ENCODE peak calls at places on chromosomes 3 and 15, in six cellular contexts. One of them, this sample, is unnamed.
A peak's percentile ranks its signal among the peaks of the same experiment; 100 is the strongest.

GRCh38 chr3:188664795-188665194 is 507.0 kb upstream of the TPRG1 start:
- DNase-seq in osteocyte: no peak
- DNase-seq in PC-9: no peak
- DNase-seq in PC-3: peak; percentile 71
- DNase-seq in HFFc6: peak; percentile 15
- DNase-seq in fibroblast of the aortic adventitia: no peak
- DNase-seq in this sample: no peak

GRCh38 chr15:87527416-87527815 is 729.1 kb downstream of the NTRK3 start:
- DNase-seq in PC-3: peak; percentile 60
- DNase-seq in PC-9: peak; percentile 58
- DNase-seq in osteocyte: no peak
- DNase-seq in HFFc6: no peak
- DNase-seq in fibroblast of the aortic adventitia: peak; percentile 40
- DNase-seq in this sample: no peak

GRCh38 chr3:37862712-37863551 is 1.3 kb downstream of the CTDSPL start:
- DNase-seq in HFFc6: peak; percentile 45
- DNase-seq in PC-9: no peak
- DNase-seq in osteocyte: no peak
- DNase-seq in fibroblast of the aortic adventitia: peak; percentile 64
- DNase-seq in PC-3: no peak
- DNase-seq in this sample: no peak

GRCh38 chr15:82393671-82394070 is 35.9 kb upstream of the GOLGA6L9 start:
- DNase-seq in osteocyte: no peak
- DNase-seq in PC-9: no peak
- DNase-seq in PC-3: no peak
- DNase-seq in HFFc6: peak; percentile 13
- DNase-seq in fibroblast of the aortic adventitia: no peak
- DNase-seq in this sample: no peak

GRCh38 chr3:126731044-126731443 is 27.0 kb downstream of the CHCHD6 start:
- DNase-seq in PC-3: no peak
- DNase-seq in PC-9: no peak
- DNase-seq in fibroblast of the aortic adventitia: no peak
- DNase-seq in HFFc6: no peak
- DNase-seq in osteocyte: no peak
- DNase-seq in this sample: no peak

GRCh38 chr3:123773681-123774431 is 110.3 kb downstream of the MYLK start:
- DNase-seq in PC-9: no peak
- DNase-seq in PC-3: no peak
- DNase-seq in fibroblast of the aortic adventitia: peak; percentile 97
- DNase-seq in HFFc6: peak; percentile 69
- DNase-seq in osteocyte: peak; percentile 83
- DNase-seq in this sample: peak; percentile 92

GRCh38 chr3:141441381-141442365 is 45.2 kb upstream of the RASA2 start:
- DNase-seq in osteocyte: no peak
- DNase-seq in PC-3: peak; percentile 77
- DNase-seq in fibroblast of the aortic adventitia: peak; percentile 95
- DNase-seq in PC-9: peak; percentile 51
- DNase-seq in HFFc6: peak; percentile 59
- DNase-seq in this sample: no peak

GRCh38 chr3:123586131-123586530 is 1.3 kb upstream of the HACD2 start:
- DNase-seq in PC-9: peak; percentile 73
- DNase-seq in HFFc6: peak; percentile 48
- DNase-seq in osteocyte: peak; percentile 84
- DNase-seq in PC-3: peak; percentile 79
- DNase-seq in fibroblast of the aortic adventitia: peak; percentile 31
- DNase-seq in this sample: no peak

GRCh38 chr3:33919721-33920120 is 121.3 kb downstream of the PDCD6IP start:
- DNase-seq in fibroblast of the aortic adventitia: no peak
- DNase-seq in PC-3: no peak
- DNase-seq in PC-9: no peak
- DNase-seq in osteocyte: no peak
- DNase-seq in HFFc6: no peak
- DNase-seq in this sample: no peak

DNA sequence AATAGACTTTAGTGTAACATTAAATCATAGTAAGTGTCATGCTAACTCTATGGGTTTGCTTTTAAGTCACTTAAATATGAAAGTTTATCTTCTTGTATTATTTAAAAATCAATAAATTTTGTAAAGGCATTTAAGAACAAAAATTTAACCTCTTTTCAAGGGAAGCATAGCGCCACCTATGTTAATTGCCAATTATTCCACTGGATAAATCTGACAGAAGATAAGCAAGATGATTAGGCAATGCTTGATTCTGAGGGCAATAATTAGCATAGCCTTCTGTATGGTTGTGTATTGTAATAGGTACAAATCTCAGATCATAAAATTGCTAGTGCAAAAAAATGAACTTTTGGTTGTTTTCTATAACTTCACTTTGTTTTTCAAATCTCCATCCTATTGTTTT is 560.1 kb downstream of the GRM7 start:
- DNase-seq in HFFc6: no peak
- DNase-seq in PC-9: no peak
- DNase-seq in PC-3: no peak
- DNase-seq in fibroblast of the aortic adventitia: no peak
- DNase-seq in osteocyte: no peak
- DNase-seq in this sample: no peak
- TF ChIP-seq CTCF in HFFc6: peak; percentile 13
- TF ChIP-seq CTCF in PC-9: peak; percentile 41
- TF ChIP-seq CTCF in PC-3: no peak
- TF ChIP-seq CTCF in fibroblast of the aortic adventitia: no peak
- TF ChIP-seq CTCF in osteocyte: no peak
- TF ChIP-seq CTCF in this sample: no peak

DNA sequence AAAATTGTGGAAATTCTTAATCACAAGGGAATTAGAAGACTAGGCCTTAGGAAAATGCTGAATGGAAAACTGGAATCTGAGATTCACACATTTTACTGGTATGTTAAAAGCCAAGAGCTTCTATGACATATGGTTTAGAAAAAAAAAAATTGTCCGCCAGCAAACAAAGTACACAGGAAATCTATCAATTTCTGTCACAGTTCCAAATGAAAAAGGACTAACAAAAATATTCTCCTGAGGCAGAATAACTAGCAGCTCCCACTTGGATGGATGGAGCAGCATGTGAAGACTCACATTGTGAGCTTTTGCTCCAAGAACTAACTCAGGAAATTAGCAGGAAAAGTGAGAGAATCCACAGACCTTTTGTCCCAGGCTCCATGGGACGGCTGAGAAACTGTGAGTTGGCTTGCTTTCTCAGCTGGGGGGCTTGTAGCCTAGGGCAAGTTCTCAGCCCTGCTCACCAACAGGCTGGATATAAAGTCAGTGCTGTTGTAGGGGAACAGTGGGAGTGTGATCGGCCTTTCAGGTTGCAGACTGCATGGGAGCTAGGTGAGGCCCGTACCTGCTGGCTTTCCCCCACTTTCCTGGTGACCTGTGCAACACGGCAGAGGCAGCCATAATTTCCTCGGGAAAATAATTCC is 731.1 kb upstream of the SGO1 start:
- DNase-seq in PC-3: no peak
- DNase-seq in HFFc6: no peak
- DNase-seq in osteocyte: no peak
- DNase-seq in fibroblast of the aortic adventitia: no peak
- DNase-seq in PC-9: no peak
- DNase-seq in this sample: no peak
- TF ChIP-seq CTCF in PC-3: no peak
- TF ChIP-seq CTCF in HFFc6: no peak
- TF ChIP-seq CTCF in osteocyte: no peak
- TF ChIP-seq CTCF in fibroblast of the aortic adventitia: no peak
- TF ChIP-seq CTCF in PC-9: no peak
- TF ChIP-seq CTCF in this sample: no peak

DNA sequence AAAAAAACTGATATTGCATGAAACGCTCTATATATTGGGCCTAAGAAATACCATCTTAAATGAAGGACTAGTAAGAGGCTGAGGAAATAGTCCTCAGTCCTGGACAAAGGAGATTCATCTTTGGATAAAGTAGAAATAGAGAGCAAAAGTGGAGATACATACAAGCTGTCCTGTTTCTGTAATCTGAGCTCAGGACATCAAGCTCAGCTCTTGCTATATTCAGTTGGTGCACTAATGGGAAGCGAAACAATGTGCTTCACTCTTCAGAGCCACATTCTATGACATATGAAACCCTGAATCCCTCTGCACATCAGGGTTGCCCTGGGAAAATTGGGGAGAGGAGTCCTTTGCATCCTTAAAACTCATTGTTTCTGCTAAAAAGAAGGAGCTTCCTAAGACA is 290.7 kb downstream of the VPS13C start:
- DNase-seq in fibroblast of the aortic adventitia: no peak
- DNase-seq in PC-3: no peak
- DNase-seq in HFFc6: no peak
- DNase-seq in PC-9: no peak
- DNase-seq in osteocyte: no peak
- DNase-seq in this sample: no peak
- TF ChIP-seq CTCF in fibroblast of the aortic adventitia: no peak
- TF ChIP-seq CTCF in PC-3: no peak
- TF ChIP-seq CTCF in HFFc6: no peak
- TF ChIP-seq CTCF in PC-9: no peak
- TF ChIP-seq CTCF in osteocyte: no peak
- TF ChIP-seq CTCF in this sample: no peak

DNA sequence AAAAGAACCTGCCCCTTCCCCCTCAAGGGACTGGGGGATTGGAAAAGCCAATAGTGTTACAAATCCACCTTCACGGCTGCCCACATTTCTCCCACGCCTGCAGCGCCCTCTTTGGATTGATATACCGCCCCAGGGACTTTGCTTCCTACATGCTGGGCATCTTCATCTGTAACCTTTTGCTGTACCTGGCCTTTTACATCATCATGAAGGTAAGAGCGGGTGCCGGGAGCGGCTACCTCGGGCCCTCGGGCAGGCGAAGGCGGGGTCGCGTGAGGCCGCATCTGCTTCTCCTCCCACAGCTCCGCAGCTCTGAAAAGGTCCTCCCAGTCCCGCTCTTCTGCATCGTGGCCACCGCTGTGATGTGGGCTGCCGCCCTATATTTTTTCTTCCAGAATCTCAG is 73.1 kb downstream of the USF3 start:
- DNase-seq in PC-3: no peak
- DNase-seq in HFFc6: no peak
- DNase-seq in osteocyte: no peak
- DNase-seq in fibroblast of the aortic adventitia: no peak
- DNase-seq in PC-9: no peak
- DNase-seq in this sample: no peak
- TF ChIP-seq CTCF in PC-3: peak; percentile 13
- TF ChIP-seq CTCF in HFFc6: peak; percentile 33
- TF ChIP-seq CTCF in osteocyte: peak; percentile 10
- TF ChIP-seq CTCF in fibroblast of the aortic adventitia: peak; percentile 37
- TF ChIP-seq CTCF in PC-9: no peak
- TF ChIP-seq CTCF in this sample: no peak

GRCh38 chr3:182795383-182795782 is 2.1 kb downstream of the ATP11B start:
- DNase-seq in PC-9: peak; percentile 90
- DNase-seq in osteocyte: no peak
- DNase-seq in HFFc6: peak; percentile 7
- DNase-seq in fibroblast of the aortic adventitia: no peak
- DNase-seq in PC-3: peak; percentile 78
- DNase-seq in this sample: no peak

GRCh38 chr3:182794806-182795369 is 1.6 kb downstream of the ATP11B start:
- DNase-seq in osteocyte: no peak
- DNase-seq in PC-9: no peak
- DNase-seq in HFFc6: no peak
- DNase-seq in fibroblast of the aortic adventitia: peak; percentile 25
- DNase-seq in PC-3: no peak
- DNase-seq in this sample: no peak

GRCh38 chr3:182792901-182793662 is at the start of gene ATP11B:
- DNase-seq in PC-3: peak; percentile 62
- DNase-seq in HFFc6: peak; percentile 12
- DNase-seq in osteocyte: no peak
- DNase-seq in PC-9: peak; percentile 69
- DNase-seq in fibroblast of the aortic adventitia: peak; percentile 53
- DNase-seq in this sample: no peak

GRCh38 chr3:182794455-182794773 is 1.1 kb downstream of the ATP11B start:
- DNase-seq in osteocyte: no peak
- DNase-seq in PC-9: no peak
- DNase-seq in HFFc6: no peak
- DNase-seq in PC-3: no peak
- DNase-seq in fibroblast of the aortic adventitia: peak; percentile 9
- DNase-seq in this sample: no peak

GRCh38 chr3:182793663-182794454 is 555 bp downstream of the ATP11B start:
- DNase-seq in osteocyte: peak; percentile 86
- DNase-seq in HFFc6: peak; percentile 16
- DNase-seq in PC-9: peak; percentile 50
- DNase-seq in fibroblast of the aortic adventitia: peak; percentile 47
- DNase-seq in PC-3: peak; percentile 42
- DNase-seq in this sample: no peak
- TF ChIP-seq CTCF in osteocyte: no peak
- TF ChIP-seq CTCF in HFFc6: no peak
- TF ChIP-seq CTCF in PC-9: no peak
- TF ChIP-seq CTCF in fibroblast of the aortic adventitia: no peak
- TF ChIP-seq CTCF in PC-3: no peak
- TF ChIP-seq CTCF in this sample: no peak

GRCh38 chr3:149453140-149453805 is 21.2 kb upstream of the TM4SF4 start:
- DNase-seq in PC-9: no peak
- DNase-seq in PC-3: no peak
- DNase-seq in osteocyte: no peak
- DNase-seq in HFFc6: no peak
- DNase-seq in fibroblast of the aortic adventitia: no peak
- DNase-seq in this sample: no peak

GRCh38 chr3:149455989-149456388 is 18.5 kb upstream of the TM4SF4 start:
- DNase-seq in PC-3: no peak
- DNase-seq in PC-9: no peak
- DNase-seq in fibroblast of the aortic adventitia: no peak
- DNase-seq in osteocyte: no peak
- DNase-seq in HFFc6: no peak
- DNase-seq in this sample: no peak

GRCh38 chr3:149452036-149452435 is 22.5 kb upstream of the TM4SF4 start:
- DNase-seq in PC-9: no peak
- DNase-seq in fibroblast of the aortic adventitia: no peak
- DNase-seq in HFFc6: no peak
- DNase-seq in osteocyte: no peak
- DNase-seq in PC-3: no peak
- DNase-seq in this sample: no peak

GRCh38 chr3:149455366-149455765 is 19.1 kb upstream of the TM4SF4 start:
- DNase-seq in PC-9: no peak
- DNase-seq in fibroblast of the aortic adventitia: no peak
- DNase-seq in PC-3: no peak
- DNase-seq in HFFc6: no peak
- DNase-seq in osteocyte: no peak
- DNase-seq in this sample: no peak

DNA sequence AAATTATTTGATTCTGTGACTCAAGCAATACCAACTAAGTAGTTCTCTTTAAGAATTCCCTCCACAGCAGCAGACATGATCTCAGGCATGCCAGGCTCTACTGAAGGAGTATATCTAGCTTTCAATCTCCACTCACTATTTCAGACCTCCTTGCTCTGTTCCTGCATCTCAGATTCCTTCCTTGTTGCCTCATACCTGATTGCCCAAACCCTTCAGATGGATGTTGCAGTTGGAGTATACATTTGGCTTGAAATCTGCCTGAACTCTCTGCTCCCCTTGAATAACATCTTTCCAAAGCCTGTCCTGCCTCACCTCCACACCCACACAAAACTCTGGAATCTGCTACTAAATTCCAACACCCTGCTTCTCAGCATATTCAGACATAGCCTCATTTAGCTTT is 19.8 kb upstream of the TM4SF4 start:
- DNase-seq in fibroblast of the aortic adventitia: peak; percentile 69
- DNase-seq in PC-3: no peak
- DNase-seq in PC-9: peak; percentile 46
- DNase-seq in HFFc6: peak; percentile 62
- DNase-seq in osteocyte: no peak
- DNase-seq in this sample: no peak
- TF ChIP-seq CTCF in fibroblast of the aortic adventitia: no peak
- TF ChIP-seq CTCF in PC-3: no peak
- TF ChIP-seq CTCF in PC-9: no peak
- TF ChIP-seq CTCF in HFFc6: no peak
- TF ChIP-seq CTCF in osteocyte: no peak
- TF ChIP-seq CTCF in this sample: no peak